ENCODE peak calls at places on chromosomes 5 and 9, in ten cellular contexts. J, U, B, Z, I, Y, N, W, D and C are unnamed samples.

GRCh38 chr9:72422214-72422613 is 57.2 kb upstream of the ZFAND5 start:
- DNase-seq in J (no peak), U (no peak), B (no peak), Z (no peak), I (no peak), Y (no peak), N (no peak), W (no peak), D (no peak), C (no peak)

GRCh38 chr9:98101868-98102273 is 17.2 kb downstream of the TRIM14 start:
- DNase-seq in J (no peak), U (no peak), B (no peak), Z (peak), I (peak), Y (no peak), N (peak), W (no peak), D (no peak), C (no peak)

GRCh38 chr9:2729003-2729402 is 11.7 kb downstream of the KCNV2 start:
- DNase-seq in J (no peak), U (peak), B (no peak), Z (no peak), I (no peak), Y (no peak), N (no peak), W (peak), D (no peak), C (no peak)

GRCh38 chr5:93886917-93887361 is 145.5 kb upstream of the POU5F2 start:
- DNase-seq in J (no peak), U (peak), B (no peak), Z (no peak), I (no peak), Y (no peak), N (no peak), W (peak), D (no peak), C (no peak)

GRCh38 chr5:172800088-172800551 is 29.1 kb upstream of the DUSP1 start:
- DNase-seq in J (peak), U (peak), B (no peak), Z (no peak), I (peak), Y (peak), N (no peak), W (peak), D (no peak), C (no peak)

GRCh38 chr5:6900828-6901227 is 187.6 kb downstream of the TENT4A start:
- DNase-seq in J (no peak), U (no peak), B (peak), Z (peak), I (no peak), Y (no peak), N (no peak), W (no peak), D (no peak), C (no peak)

GRCh38 chr9:133160742-133161541 is 2.8 kb downstream of the GBGT1 start:
- DNase-seq in J (peak), U (peak), B (no peak), Z (peak), I (no peak), Y (no peak), N (no peak), W (peak), D (no peak), C (peak)

GRCh38 chr5:55633574-55634203 is 78.4 kb downstream of the SLC38A9 start:
- DNase-seq in J (no peak), U (peak), B (no peak), Z (no peak), I (peak), Y (peak), N (no peak), W (peak), D (no peak), C (no peak)

GRCh38 chr5:135881244-135881643 is 14.4 kb downstream of the IL9 start:
- DNase-seq in J (peak), U (no peak), B (no peak), Z (no peak), I (no peak), Y (no peak), N (no peak), W (no peak), D (no peak), C (no peak)

GRCh38 chr5:74275204-74275992 is 365.1 kb downstream of the ENC1 start:
- DNase-seq in J (no peak), U (peak), B (no peak), Z (no peak), I (no peak), Y (no peak), N (no peak), W (peak), D (no peak), C (no peak)

GRCh38 chr9:15078345-15078744 is 168.1 kb upstream of the FREM1 start:
- DNase-seq in J (no peak), U (no peak), B (no peak), Z (no peak), I (no peak), Y (no peak), N (no peak), W (no peak), D (no peak), C (no peak)

GRCh38 chr9:127563579-127563978 is 48.5 kb upstream of the STXBP1 start:
- DNase-seq in J (no peak), U (no peak), B (no peak), Z (no peak), I (no peak), Y (no peak), N (no peak), W (no peak), D (no peak), C (no peak)

GRCh38 chr5:110496276-110496675 is 230.2 kb downstream of the TMEM232 start:
- DNase-seq in J (no peak), U (no peak), B (no peak), Z (no peak), I (no peak), Y (no peak), N (no peak), W (peak), D (no peak), C (no peak)
- TF ChIP-seq CTCF in J (no peak), U (no peak), B (no peak), Z (no peak), I (no peak), Y (no peak), N (no peak), W (no peak), D (no peak), C (peak)

GRCh38 chr9:86637515-86637914 is 283.3 kb upstream of the TUT7 start:
- DNase-seq in J (no peak), U (peak), B (peak), Z (peak), I (no peak), Y (no peak), N (no peak), W (peak), D (no peak), C (peak)

GRCh38 chr9:86639287-86639686 is 285.1 kb upstream of the TUT7 start:
- DNase-seq in J (no peak), U (no peak), B (no peak), Z (no peak), I (no peak), Y (no peak), N (no peak), W (no peak), D (no peak), C (no peak)

GRCh38 chr9:86638109-86638508 is 283.9 kb upstream of the TUT7 start:
- DNase-seq in J (no peak), U (no peak), B (no peak), Z (peak), I (no peak), Y (no peak), N (no peak), W (no peak), D (no peak), C (no peak)

GRCh38 chr9:86641970-86642369 is 287.8 kb upstream of the TUT7 start:
- DNase-seq in J (no peak), U (no peak), B (no peak), Z (no peak), I (no peak), Y (no peak), N (no peak), W (no peak), D (no peak), C (no peak)

GRCh38 chr9:86639899-86640379 is 285.7 kb upstream of the TUT7 start:
- DNase-seq in J (no peak), U (no peak), B (peak), Z (no peak), I (no peak), Y (no peak), N (no peak), W (no peak), D (no peak), C (no peak)
- TF ChIP-seq CTCF in J (no peak), U (no peak), B (peak), Z (peak), I (no peak), Y (no peak), N (no peak), W (peak), D (peak), C (no peak)

GRCh38 chr5:100430268-100430900 is 104.8 kb upstream of the FAM174A start:
- DNase-seq in J (peak), U (peak), B (peak), Z (peak), I (peak), Y (no peak), N (peak), W (peak), D (no peak), C (no peak)
- TF ChIP-seq CTCF in J (no peak), U (peak), B (peak), Z (peak), I (peak), Y (peak), N (peak), W (peak), D (peak), C (peak)

GRCh38 chr9:33210006-33210715 is 29.8 kb upstream of the SPINK4 start:
- DNase-seq in J (peak), U (no peak), B (no peak), Z (no peak), I (peak), Y (no peak), N (no peak), W (no peak), D (no peak), C (no peak)
- TF ChIP-seq CTCF in J (no peak), U (no peak), B (peak), Z (no peak), I (no peak), Y (no peak), N (no peak), W (no peak), D (no peak), C (no peak)

DNA sequence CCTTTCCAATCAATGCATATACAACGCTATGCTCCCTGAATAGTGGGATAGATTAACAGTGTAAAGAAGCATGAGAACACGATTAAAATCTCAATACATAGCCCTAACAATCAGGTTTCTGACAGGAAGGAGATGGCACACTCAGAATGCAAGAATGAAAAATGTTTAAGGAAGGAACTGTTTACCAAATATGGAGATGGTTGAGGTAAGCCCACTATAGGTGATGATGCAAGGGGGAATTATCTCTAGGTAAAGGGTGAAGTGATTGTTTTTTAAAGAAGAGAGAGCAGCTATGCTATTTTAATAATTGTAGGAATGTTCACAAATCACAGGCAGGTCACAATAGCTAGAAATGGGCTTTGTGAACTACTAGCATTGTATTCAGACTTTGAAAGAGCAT is 302.4 kb downstream of the CHSY3 start:
- DNase-seq in J (no peak), U (peak), B (no peak), Z (no peak), I (no peak), Y (no peak), N (no peak), W (no peak), D (no peak), C (no peak)
- TF ChIP-seq CTCF in J (no peak), U (no peak), B (no peak), Z (no peak), I (no peak), Y (no peak), N (no peak), W (no peak), D (no peak), C (no peak)

DNA sequence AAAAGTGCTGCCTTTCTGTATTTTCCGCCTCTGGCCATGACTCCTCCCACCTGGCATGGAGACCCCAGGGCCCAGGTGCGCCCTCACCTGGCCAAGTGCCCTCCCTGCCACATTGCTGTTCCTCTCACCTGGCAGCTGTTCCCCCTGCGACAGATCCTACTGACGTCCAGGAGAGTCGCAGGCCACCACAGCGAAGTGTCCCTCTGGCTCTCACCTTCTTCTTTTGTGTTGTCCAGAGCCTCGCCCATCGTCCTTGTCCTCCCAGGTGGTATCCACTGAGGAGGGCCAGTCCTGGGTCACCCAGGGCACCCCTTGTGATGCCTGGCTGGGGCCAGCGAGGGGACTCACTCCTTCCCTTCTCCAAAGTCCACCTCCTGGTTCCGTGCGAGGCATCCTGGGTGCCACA is 2.6 kb downstream of the NKD2 start:
- DNase-seq in J (peak), U (peak), B (peak), Z (peak), I (peak), Y (no peak), N (no peak), W (no peak), D (no peak), C (no peak)
- TF ChIP-seq CTCF in J (no peak), U (peak), B (peak), Z (peak), I (peak), Y (no peak), N (peak), W (peak), D (peak), C (peak)

GRCh38 chr9:21465138-21465537 is 17.0 kb downstream of the IFNE start:
- DNase-seq in J (no peak), U (no peak), B (no peak), Z (no peak), I (no peak), Y (no peak), N (no peak), W (no peak), D (no peak), C (no peak)

GRCh38 chr9:21461377-21461776 is 20.7 kb downstream of the IFNE start:
- DNase-seq in J (no peak), U (no peak), B (no peak), Z (no peak), I (no peak), Y (no peak), N (no peak), W (peak), D (no peak), C (no peak)

GRCh38 chr9:21470126-21470525 is 12.0 kb downstream of the IFNE start:
- DNase-seq in J (no peak), U (no peak), B (no peak), Z (no peak), I (no peak), Y (no peak), N (no peak), W (no peak), D (no peak), C (no peak)

DNA sequence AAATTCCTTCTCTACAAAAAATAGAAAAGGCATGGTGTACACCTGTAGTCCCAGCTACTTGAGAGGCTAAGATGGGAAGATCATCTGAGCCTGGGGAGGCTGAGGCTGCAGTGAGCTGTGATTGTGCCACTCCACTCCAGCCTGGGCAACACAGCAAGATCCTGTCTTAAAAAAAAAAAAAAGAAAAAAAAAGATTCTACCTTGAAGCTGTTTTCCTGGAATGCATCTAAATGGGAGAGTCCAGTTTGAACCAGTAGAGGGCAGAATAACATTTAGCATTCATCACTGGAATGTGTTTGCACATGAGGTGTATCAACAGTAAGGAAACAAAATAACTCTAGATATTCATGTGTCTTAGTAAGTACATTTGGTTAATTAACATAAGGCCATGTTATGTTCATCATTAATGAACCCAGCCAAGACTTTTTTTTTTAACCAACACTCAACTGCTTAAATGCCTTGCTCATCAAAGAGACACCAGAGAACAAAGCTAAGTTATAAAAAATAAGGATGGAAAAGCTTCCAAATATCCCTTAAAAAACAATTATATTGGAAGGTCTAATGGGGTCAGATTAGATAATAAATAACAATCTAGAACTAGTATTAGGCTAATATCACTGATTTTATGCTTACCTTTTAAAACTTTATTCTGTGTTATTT is 16.1 kb downstream of the IFNE start:
- DNase-seq in J (no peak), U (peak), B (no peak), Z (peak), I (no peak), Y (no peak), N (no peak), W (peak), D (no peak), C (no peak)
- TF ChIP-seq CTCF in J (no peak), U (peak), B (peak), Z (peak), I (peak), Y (peak), N (peak), W (peak), D (peak), C (peak)